ENCODE peak calls at places on chromosomes 2 and 18, in seven cellular contexts. S is GM10248, B is activated T-cell treated with anti-CD3 and anti-CD28 coated beads for 1 hour, C is GOT3, H is mucosa of gallbladder, E is OCI-LY7, P is colonic mucosa. T is an unnamed sample.

GRCh38 chr18:59041819-59042476 is 97.7 kb upstream of the SEC11C start:
- DNase-seq in S (no peak), E (no peak), P (no peak), H (no peak), B (no peak), C (no peak), T (no peak)

GRCh38 chr2:23356711-23357110 is 28.3 kb upstream of the KLHL29 start:
- DNase-seq in S (no peak), P (no peak), C (no peak), B (no peak), H (no peak), E (no peak), T (no peak)

GRCh38 chr2:117523267-117523666 is 291.2 kb upstream of the DDX18 start:
- DNase-seq in E (no peak), H (peak; percentile 92), S (no peak), P (peak; percentile 94), C (no peak), B (no peak), T (no peak)

GRCh38 chr18:48542513-48543181 is 3.8 kb downstream of the CTIF start:
- DNase-seq in H (no peak), B (no peak), C (no peak), E (no peak), P (no peak), S (no peak), T (no peak)

GRCh38 chr2:97779141-97779540 is 65.8 kb downstream of the ZAP70 start:
- DNase-seq in E (no peak), S (no peak), C (no peak), B (no peak), P (no peak), H (no peak), T (no peak)

GRCh38 chr18:78192044-78192443 is 787.6 kb upstream of the SALL3 start:
- DNase-seq in C (no peak), E (no peak), P (peak; percentile 22), B (no peak), H (peak; percentile 46), S (no peak), T (no peak)

GRCh38 chr2:7084601-7085000 is 167.4 kb downstream of the RNF144A start:
- DNase-seq in P (no peak), S (no peak), E (no peak), C (no peak), B (no peak), H (no peak), T (no peak)

GRCh38 chr2:61272421-61273070 is 110.6 kb downstream of the C2orf74 start:
- DNase-seq in H (no peak), C (no peak), E (no peak), S (no peak), P (no peak), B (no peak), T (no peak)

GRCh38 chr2:175823291-175824073 is 178.6 kb downstream of the LNPK start:
- DNase-seq in E (no peak), P (no peak), B (no peak), S (no peak), H (no peak), C (no peak), T (no peak)

GRCh38 chr18:59200787-59201186 is 19.2 kb upstream of the GRP start:
- DNase-seq in P (no peak), B (no peak), E (no peak), S (no peak), H (no peak), C (no peak), T (no peak)

GRCh38 chr2:147405651-147406050 is 439.2 kb upstream of the ACVR2A start:
- DNase-seq in C (no peak), B (no peak), H (no peak), S (no peak), E (no peak), P (no peak), T (no peak)

GRCh38 chr18:46341989-46342525 is 237.9 kb downstream of the HAUS1 start:
- DNase-seq in H (no peak), E (no peak), B (no peak), P (no peak), S (no peak), C (no peak), T (no peak)